ENCODE peak calls at places on chromosomes 13 and 19, in six cellular contexts. Y is T-helper 9 cell, G is dorsolateral prefrontal cortex, B is NCI-H460, H is PC-9, K is lower leg skin. O is an unnamed sample.

GRCh38 chr19:34985249-34986022 is 14.7 kb upstream of the GRAMD1A start:
- DNase-seq in Y (no peak), G (no peak), B (no peak), H (no peak), K (peak), O (peak)

GRCh38 chr19:807627-808175 is 10.4 kb downstream of the PTBP1 start:
- DNase-seq in Y (no peak), G (no peak), B (no peak), H (no peak), K (no peak), O (no peak)

GRCh38 chr19:30070198-30070969 is 128.3 kb downstream of the URI1 start:
- DNase-seq in Y (no peak), G (peak), B (no peak), H (no peak), K (no peak), O (no peak)

GRCh38 chr13:31431722-31432137 is 232.0 kb downstream of the B3GLCT start:
- DNase-seq in Y (peak), G (no peak), B (peak), H (no peak), K (peak), O (no peak)

GRCh38 chr13:50268500-50268899 is 253.3 kb downstream of the KCNRG start:
- DNase-seq in Y (no peak), G (no peak), B (no peak), H (no peak), K (no peak), O (no peak)

GRCh38 chr13:106680796-106681482 is 113.0 kb upstream of the ARGLU1 start:
- DNase-seq in Y (no peak), G (peak), B (no peak), H (no peak), K (no peak), O (no peak)

GRCh38 chr19:9849786-9850185 is 14.7 kb downstream of the PIN1 start:
- DNase-seq in Y (no peak), G (no peak), B (no peak), H (no peak), K (no peak), O (no peak)

GRCh38 chr13:20566424-20566916 is 487 bp upstream of the IFT88 start:
- DNase-seq in Y (no peak), G (no peak), B (peak), H (peak), K (peak), O (peak)

GRCh38 chr13:108902557-108903155 is 273.2 kb downstream of the MYO16 start:
- DNase-seq in Y (no peak), G (no peak), B (no peak), H (peak), K (no peak), O (no peak)

GRCh38 chr19:41545547-41545946 is 30.4 kb upstream of the CEACAM21 start:
- DNase-seq in Y (no peak), G (no peak), B (no peak), H (no peak), K (no peak), O (no peak)

GRCh38 chr19:39737351-39737750 is 478 bp downstream of the CLC start:
- DNase-seq in Y (no peak), G (no peak), B (no peak), H (no peak), K (no peak), O (no peak)

GRCh38 chr13:113052971-113053370 is 52.6 kb upstream of the F7 start:
- DNase-seq in Y (no peak), G (peak), B (no peak), H (no peak), K (no peak), O (no peak)

GRCh38 chr19:46413262-46414031 is at the start of gene CCDC8:
- DNase-seq in Y (no peak), G (no peak), B (no peak), H (no peak), K (no peak), O (no peak)

GRCh38 chr19:49335784-49336481 is 727 bp downstream of the CD37 start:
- DNase-seq in Y (no peak), G (no peak), B (no peak), H (no peak), K (no peak), O (no peak)

GRCh38 chr19:47699360-47699917 is 13.8 kb upstream of the EHD2 start:
- DNase-seq in Y (peak), G (no peak), B (peak), H (no peak), K (no peak), O (peak)

GRCh38 chr19:15463865-15464371 is 426 bp downstream of the RASAL3 start:
- DNase-seq in Y (peak), G (no peak), B (no peak), H (no peak), K (no peak), O (peak)

GRCh38 chr19:38042132-38042531 is 135.1 kb downstream of the SIPA1L3 start:
- DNase-seq in Y (no peak), G (no peak), B (no peak), H (no peak), K (no peak), O (no peak)

GRCh38 chr13:74250738-74251190 is 116.6 kb upstream of the KLF12 start:
- DNase-seq in Y (no peak), G (no peak), B (no peak), H (no peak), K (no peak), O (no peak)

GRCh38 chr19:43678512-43678911 is 8.5 kb upstream of the PLAUR start:
- DNase-seq in Y (no peak), G (no peak), B (no peak), H (no peak), K (no peak), O (no peak)

GRCh38 chr19:38463365-38463764 is 29.9 kb downstream of the RYR1 start:
- DNase-seq in Y (no peak), G (no peak), B (no peak), H (no peak), K (no peak), O (no peak)

GRCh38 chr13:47859129-47859528 is 141.9 kb downstream of the SUCLA2 start:
- DNase-seq in Y (no peak), G (no peak), B (no peak), H (no peak), K (no peak), O (no peak)

GRCh38 chr19:18851673-18852325 is 20.0 kb downstream of the UPF1 start:
- DNase-seq in Y (no peak), G (no peak), B (no peak), H (no peak), K (no peak), O (no peak)

GRCh38 chr19:39924389-39924788 is 10.0 kb downstream of the FCGBP start:
- DNase-seq in Y (no peak), G (no peak), B (no peak), H (no peak), K (no peak), O (no peak)

GRCh38 chr13:46179576-46180368 is 2.2 kb downstream of the LCP1 start:
- DNase-seq in Y (peak), G (no peak), B (no peak), H (no peak), K (peak), O (peak)

GRCh38 chr13:75870397-75870801 is 234.3 kb downstream of the LMO7 start:
- DNase-seq in Y (no peak), G (no peak), B (peak), H (no peak), K (no peak), O (no peak)

O was measured in effector CD8-positive, alpha-beta T cell.